ENCODE peak calls at places on chromosome X, in four cellular contexts. N is K562, P is GM12891, F is GM12878. H is an unnamed sample.
A peak's percentile ranks its signal among the peaks of the same experiment; 100 is the strongest.

GRCh38 chrX:99242001-99242400 is 1168.1 kb downstream of the PCDH19 start:
- DNase-seq in F (no peak), N (no peak), P (no peak), H (no peak)

GRCh38 chrX:110268875-110269274 is 49.0 kb downstream of the AMMECR1 start:
- DNase-seq in P (no peak), F (no peak), N (no peak), H (no peak)

GRCh38 chrX:134764202-134764785 is 106.0 kb upstream of the PLAC1 start:
- DNase-seq in P (no peak), N (peak; percentile 73), F (no peak), H (peak; percentile 29)

GRCh38 chrX:116009348-116009747 is 161.2 kb upstream of the AGTR2 start:
- DNase-seq in F (no peak), P (no peak), N (no peak), H (no peak)

GRCh38 chrX:28576117-28576516 is 11.1 kb upstream of the IL1RAPL1 start:
- DNase-seq in N (no peak), F (no peak), P (no peak), H (no peak)

GRCh38 chrX:24259544-24260240 is 54.2 kb downstream of the SUPT20HL2 start:
- DNase-seq in N (peak; percentile 14), F (no peak), P (no peak), H (peak; percentile 62)

GRCh38 chrX:114334473-114334982 is 249.4 kb upstream of the HTR2C start:
- DNase-seq in P (no peak), N (no peak), F (no peak), H (no peak)

GRCh38 chrX:18938710-18939109 is 45.2 kb downstream of the PHKA2 start:
- DNase-seq in P (no peak), F (no peak), N (no peak), H (no peak)

GRCh38 chrX:110401142-110401541 is 42.5 kb downstream of the RTL9 start:
- DNase-seq in P (no peak), F (no peak), N (no peak), H (no peak)

GRCh38 chrX:134999469-134999868 is 8.7 kb downstream of the SMIM10 start:
- DNase-seq in F (peak; percentile 2), P (no peak), N (no peak), H (peak; percentile 3)

GRCh38 chrX:133229361-133229760 is 11.2 kb upstream of the TFDP3 start:
- DNase-seq in F (no peak), N (no peak), P (no peak), H (no peak)

GRCh38 chrX:147884958-147885357 is 26.8 kb upstream of the FMR1 start:
- DNase-seq in P (no peak), F (no peak), N (no peak), H (no peak)

GRCh38 chrX:3271485-3272186 is 74.8 kb downstream of the MXRA5 start:
- DNase-seq in P (no peak), N (no peak), F (no peak), H (no peak)

GRCh38 chrX:148960060-148960459 is 459.6 kb downstream of the AFF2 start:
- DNase-seq in N (no peak), P (no peak), F (no peak), H (no peak)

GRCh38 chrX:8864151-8864550 is 63.0 kb upstream of the FAM9A start:
- DNase-seq in P (no peak), N (no peak), F (no peak), H (no peak)

GRCh38 chrX:154136627-154137161 is 7.3 kb upstream of the OPN1LW start:
- DNase-seq in N (peak; percentile 84), F (no peak), P (peak; percentile 64), H (no peak)

GRCh38 chrX:133538148-133538547 is 122.9 kb upstream of the GPC4 start:
- DNase-seq in F (no peak), P (no peak), N (no peak), H (no peak)

GRCh38 chrX:31223817-31224216 is 152.0 kb upstream of the FTHL17 start:
- DNase-seq in P (no peak), F (no peak), N (no peak), H (no peak)

GRCh38 chrX:8504451-8504850 is 39.8 kb downstream of the VCX3B start:
- DNase-seq in F (no peak), P (no peak), N (no peak), H (no peak)

GRCh38 chrX:50167366-50167765 is 33.4 kb downstream of the AKAP4 start:
- DNase-seq in P (no peak), N (no peak), F (no peak), H (no peak)

GRCh38 chrX:51459125-51459524 is 37.3 kb downstream of the NUDT11 start:
- DNase-seq in F (no peak), P (no peak), N (no peak), H (peak; percentile 12)

GRCh38 chrX:144709841-144710240 is 537.5 kb upstream of the SPANXN1 start:
- DNase-seq in F (no peak), N (no peak), P (no peak), H (no peak)

GRCh38 chrX:17005712-17006372 is 59.4 kb downstream of the REPS2 start:
- DNase-seq in P (no peak), N (no peak), F (no peak), H (no peak)
- TF ChIP-seq SPI1 in P (no peak), N (no peak), F (no peak), H (no peak)

GRCh38 chrX:85914431-85914830 is 132.9 kb downstream of the CHM start:
- DNase-seq in N (no peak), P (no peak), F (no peak), H (no peak)
- TF ChIP-seq SPI1 in N (no peak), P (no peak), F (no peak), H (no peak)

DNA sequence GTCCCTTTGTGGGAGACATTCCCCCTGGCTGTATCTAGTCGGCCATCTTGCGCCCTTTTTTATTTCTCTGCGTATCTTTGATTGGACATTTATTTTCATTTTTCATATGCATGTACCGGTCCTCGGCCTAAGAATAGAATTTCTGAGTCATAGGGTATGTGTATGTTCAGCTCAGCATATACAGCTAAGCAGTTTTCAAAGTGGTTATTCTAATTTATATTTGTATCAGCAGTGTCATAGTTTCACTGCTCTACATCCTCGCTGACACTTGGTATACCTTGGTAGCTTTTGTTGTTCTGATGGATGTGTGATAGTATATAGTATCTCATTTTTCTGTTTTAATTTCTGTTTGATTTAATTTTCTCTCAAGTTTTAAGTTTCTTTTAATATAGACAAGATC is 38.7 kb downstream of the BEX3 start:
- DNase-seq in N (no peak), F (no peak), P (no peak), H (no peak)
- TF ChIP-seq SPI1 in N (no peak), F (no peak), P (no peak), H (no peak)

GRCh38 chrX:136784231-136784630 is 3.5 kb upstream of the ARHGEF6 start:
- DNase-seq in P (no peak), N (no peak), F (no peak), H (peak; percentile 56)
- TF ChIP-seq SPI1 in P (no peak), N (no peak), F (no peak), H (peak; percentile 5)

GRCh38 chrX:42097491-42097890 is 174.1 kb upstream of the CASK start:
- DNase-seq in P (no peak), F (no peak), N (no peak), H (no peak)

GRCh38 chrX:42094208-42094607 is 170.9 kb upstream of the CASK start:
- DNase-seq in P (no peak), F (no peak), N (no peak), H (no peak)

GRCh38 chrX:42102586-42103282 is 179.4 kb upstream of the CASK start:
- DNase-seq in P (no peak), N (no peak), F (no peak), H (no peak)

GRCh38 chrX:42096262-42096939 is 173.0 kb upstream of the CASK start:
- DNase-seq in P (no peak), F (no peak), N (no peak), H (no peak)

DNA sequence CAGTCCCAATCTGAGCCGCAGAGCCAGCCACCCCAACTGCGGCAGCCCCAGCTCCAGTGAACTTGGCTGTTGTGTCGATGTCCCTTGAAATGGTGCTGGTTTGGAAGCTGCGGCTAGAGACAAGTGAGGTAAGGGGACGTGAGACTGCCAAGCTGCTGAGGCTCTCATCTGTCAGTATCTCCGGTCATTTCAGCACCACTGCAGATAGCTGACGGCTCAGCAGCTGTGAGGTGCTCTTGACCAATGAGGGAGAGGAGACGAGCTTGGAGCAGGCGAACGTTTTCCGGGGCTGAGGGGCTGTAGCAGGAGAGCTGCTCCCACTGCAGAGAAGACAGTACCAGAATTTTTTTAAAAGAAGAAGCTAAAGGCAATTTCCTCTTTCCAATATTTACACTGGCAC is 175.5 kb upstream of the CASK start:
- DNase-seq in P (no peak), N (no peak), F (no peak), H (no peak)
- TF ChIP-seq SPI1 in P (no peak), N (no peak), F (no peak), H (peak; percentile 12)

GRCh38 chrX:12721042-12721441 is 70.2 kb upstream of the PRPS2 start:
- DNase-seq in F (no peak), N (no peak), P (no peak), H (no peak)
- TF ChIP-seq SPI1 in F (no peak), N (no peak), P (no peak), H (no peak)

GRCh38 chrX:69137371-69137881 is 27.8 kb downstream of the PJA1 start:
- DNase-seq in P (no peak), F (no peak), N (no peak), H (no peak)
- TF ChIP-seq SPI1 in P (no peak), F (no peak), N (no peak), H (no peak)

DNA sequence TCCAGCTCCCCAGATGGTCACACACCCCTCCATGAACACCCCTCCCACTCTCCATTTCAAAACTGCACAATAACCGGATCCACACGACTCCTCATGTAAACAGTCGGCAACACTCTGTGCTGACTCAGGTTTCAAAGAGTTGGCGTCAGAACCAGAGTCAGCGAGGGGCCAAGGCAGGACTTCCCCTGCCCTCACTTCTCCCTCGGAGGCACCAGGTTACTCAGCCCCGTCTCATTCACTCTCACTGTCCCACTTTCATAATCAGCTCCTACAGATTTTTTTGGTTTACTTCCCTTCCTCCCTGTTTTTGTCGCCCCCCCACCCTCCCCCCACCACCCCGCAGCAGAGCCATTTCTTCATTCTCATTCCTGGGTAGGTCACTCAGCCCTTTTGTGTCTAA is 2.7 kb upstream of the TIMP1 start:
- DNase-seq in F (no peak), P (no peak), N (no peak), H (peak; percentile 60)
- TF ChIP-seq SPI1 in F (peak; percentile 38), P (peak; percentile 44), N (no peak), H (no peak)

GRCh38 chrX:96861661-96862060 is 22.0 kb upstream of the RPA4 start:
- DNase-seq in P (no peak), F (no peak), N (no peak), H (no peak)
- TF ChIP-seq SPI1 in P (no peak), F (no peak), N (no peak), H (no peak)